ENCODE peak calls at places on chromosomes 1 and 21, in four cellular contexts. I is endodermal cell, W is heart left ventricle, S is breast epithelium. T is an unnamed sample.

GRCh38 chr1:114758251-114758832 is 558 bp upstream of the CSDE1 start:
- DNase-seq in I (no peak), W (no peak), S (no peak), T (no peak)

GRCh38 chr21:42777757-42778344 is 101.5 kb downstream of the WDR4 start:
- DNase-seq in I (no peak), W (no peak), S (no peak), T (no peak)

GRCh38 chr1:106406114-106406513 is 650.4 kb upstream of the PRMT6 start:
- DNase-seq in I (no peak), W (no peak), S (no peak), T (no peak)

GRCh38 chr1:236039736-236040670 is 24.9 kb downstream of the NID1 start:
- DNase-seq in I (no peak), W (no peak), S (no peak), T (no peak)

GRCh38 chr1:43550598-43551246 is 20.0 kb downstream of the PTPRF start:
- DNase-seq in I (no peak), W (no peak), S (no peak), T (no peak)

GRCh38 chr21:42321845-42322244 is 6.6 kb upstream of the TFF3 start:
- DNase-seq in I (peak), W (no peak), S (no peak), T (no peak)

GRCh38 chr1:78069784-78070183 is 24.0 kb downstream of the GIPC2 start:
- DNase-seq in I (no peak), W (no peak), S (no peak), T (no peak)

GRCh38 chr1:217586586-217586985 is 44.3 kb downstream of the GPATCH2 start:
- DNase-seq in I (no peak), W (no peak), S (no peak), T (no peak)

GRCh38 chr1:20972855-20973254 is 185.7 kb upstream of the HP1BP3 start:
- DNase-seq in I (no peak), W (no peak), S (no peak), T (no peak)

GRCh38 chr1:230752407-230752806 is 5.2 kb downstream of the CAPN9 start:
- DNase-seq in I (peak), W (no peak), S (peak), T (no peak)

GRCh38 chr21:46038871-46039397 is 57.4 kb downstream of the COL6A1 start:
- DNase-seq in I (peak), W (peak), S (no peak), T (no peak)

GRCh38 chr1:77382361-77382760 is 100.5 kb downstream of the AK5 start:
- DNase-seq in I (no peak), W (no peak), S (no peak), T (no peak)

GRCh38 chr1:95169544-95169943 is 52.4 kb downstream of the TLCD4 start:
- DNase-seq in I (no peak), W (no peak), S (no peak), T (no peak)

GRCh38 chr1:93525431-93525830 is 77.5 kb downstream of the FNBP1L start:
- DNase-seq in I (no peak), W (no peak), S (no peak), T (no peak)

GRCh38 chr1:63124666-63125191 is 197.6 kb upstream of the FOXD3 start:
- DNase-seq in I (no peak), W (no peak), S (no peak), T (no peak)

GRCh38 chr1:81978945-81979344 is 178.2 kb downstream of the ADGRL2 start:
- DNase-seq in I (no peak), W (no peak), S (no peak), T (no peak)

GRCh38 chr21:14691924-14692323 is 145.8 kb upstream of the SAMSN1 start:
- DNase-seq in I (no peak), W (no peak), S (no peak), T (no peak)

GRCh38 chr1:9038881-9039760 is 12.9 kb upstream of the SLC2A7 start:
- DNase-seq in I (no peak), W (no peak), S (no peak), T (no peak)

GRCh38 chr1:150262388-150263320 is 5.1 kb downstream of the CA14 start:
- DNase-seq in I (no peak), W (no peak), S (no peak), T (no peak)

GRCh38 chr1:67262735-67263134 is 44.9 kb upstream of the IL12RB2 start:
- DNase-seq in I (no peak), W (no peak), S (no peak), T (no peak)

GRCh38 chr21:40707271-40707670 is 139.7 kb downstream of the DSCAM start:
- DNase-seq in I (no peak), W (no peak), S (no peak), T (no peak)

GRCh38 chr1:52669696-52670095 is 28.5 kb downstream of the COA7 start:
- DNase-seq in I (no peak), W (no peak), S (no peak), T (no peak)

GRCh38 chr1:229229721-229230135 is 41.2 kb upstream of the RAB4A start:
- DNase-seq in I (peak), W (peak), S (no peak), T (no peak)

GRCh38 chr1:214670098-214670497 is 67.1 kb downstream of the CENPF start:
- DNase-seq in I (no peak), W (no peak), S (no peak), T (no peak)

GRCh38 chr1:32899586-32900296 is 1.4 kb downstream of the TMEM54 start:
- DNase-seq in I (no peak), W (no peak), S (no peak), T (no peak)

GRCh38 chr1:223724376-223724775 is 12.0 kb downstream of the CAPN2 start:
- DNase-seq in I (no peak), W (no peak), S (no peak), T (no peak)

GRCh38 chr1:19596065-19596718 is 47.9 kb upstream of the NBL1 start:
- DNase-seq in I (no peak), W (peak), S (no peak), T (no peak)

GRCh38 chr1:71577451-71578131 is 496.8 kb upstream of the ZRANB2 start:
- DNase-seq in I (no peak), W (no peak), S (no peak), T (no peak)

GRCh38 chr1:77832889-77833288 is 53.4 kb downstream of the MIGA1 start:
- DNase-seq in I (no peak), W (no peak), S (no peak), T (no peak)

GRCh38 chr1:237473896-237474295 is 416.8 kb downstream of the ZP4 start:
- DNase-seq in I (no peak), W (no peak), S (no peak), T (no peak)

GRCh38 chr1:1020415-1021009 is 592 bp downstream of the AGRN start:
- DNase-seq in I (peak), W (no peak), S (no peak), T (no peak)

GRCh38 chr1:181113061-181113695 is 24.7 kb downstream of the IER5 start:
- DNase-seq in I (peak), W (no peak), S (no peak), T (no peak)

GRCh38 chr1:59707216-59707615 is 107.5 kb upstream of the HOOK1 start:
- DNase-seq in I (no peak), W (peak), S (no peak), T (no peak)
- H3K27ac ChIP-seq in I (no peak), W (peak), S (peak), T (peak)

GRCh38 chr1:198833706-198834497 is 195.1 kb downstream of the PTPRC start:
- DNase-seq in I (no peak), W (no peak), S (no peak), T (no peak)
- H3K27ac ChIP-seq in I (no peak), W (no peak), S (no peak), T (no peak)

GRCh38 chr21:28746166-28746565 is 246.5 kb downstream of the LTN1 start:
- DNase-seq in I (no peak), W (no peak), S (no peak), T (no peak)

GRCh38 chr21:28747464-28747863 is 245.2 kb downstream of the LTN1 start:
- DNase-seq in I (no peak), W (no peak), S (no peak), T (no peak)

GRCh38 chr21:28742527-28742926 is 250.2 kb downstream of the LTN1 start:
- DNase-seq in I (no peak), W (no peak), S (no peak), T (no peak)

GRCh38 chr21:28743723-28744122 is 249.0 kb downstream of the LTN1 start:
- DNase-seq in I (no peak), W (no peak), S (no peak), T (no peak)

DNA sequence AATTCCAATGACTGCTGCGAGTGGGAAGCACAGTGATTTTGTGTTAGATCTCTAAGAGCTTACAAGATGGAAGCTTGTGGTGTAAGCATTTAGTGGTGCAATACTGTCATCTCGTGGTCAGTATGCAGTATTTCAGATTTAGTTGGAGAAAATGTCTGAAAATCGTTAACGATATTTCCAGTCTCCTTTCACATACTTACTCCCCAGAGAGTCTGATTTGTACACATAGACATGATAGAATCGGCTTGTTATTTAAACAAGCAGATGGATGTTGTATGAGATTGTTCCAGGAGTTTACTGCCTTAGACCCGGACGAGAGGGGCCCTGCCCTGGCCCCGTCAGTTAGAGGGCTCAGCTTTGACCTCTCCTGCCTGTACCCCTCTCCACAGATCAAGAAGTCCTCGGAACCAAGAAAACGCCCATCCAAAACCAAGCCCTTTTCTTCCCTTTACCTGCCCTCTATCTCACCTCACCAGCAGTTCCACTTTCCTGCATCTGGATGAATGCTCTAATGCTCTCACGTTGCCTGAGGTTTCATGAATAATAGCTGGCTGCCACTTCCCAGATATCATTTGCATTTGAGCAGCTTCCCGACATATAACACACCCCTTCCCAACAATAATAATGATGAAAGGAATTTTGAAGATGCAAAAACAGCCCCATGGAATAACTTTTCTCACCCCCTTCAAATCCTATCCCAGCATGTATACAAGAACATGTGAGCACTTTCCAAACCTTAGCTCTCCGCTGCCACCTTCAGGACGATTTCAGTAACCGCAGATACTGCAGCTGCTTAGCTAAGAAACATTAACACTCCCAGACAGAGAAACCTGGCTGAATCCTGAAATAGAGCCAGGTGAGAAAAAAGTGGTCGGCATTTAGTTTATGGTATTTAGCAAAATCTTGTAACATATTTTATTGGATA is 247.3 kb downstream of the LTN1 start:
- DNase-seq in I (peak), W (peak), S (peak), T (no peak)
- H3K27ac ChIP-seq in I (no peak), W (peak), S (peak), T (peak)

DNA sequence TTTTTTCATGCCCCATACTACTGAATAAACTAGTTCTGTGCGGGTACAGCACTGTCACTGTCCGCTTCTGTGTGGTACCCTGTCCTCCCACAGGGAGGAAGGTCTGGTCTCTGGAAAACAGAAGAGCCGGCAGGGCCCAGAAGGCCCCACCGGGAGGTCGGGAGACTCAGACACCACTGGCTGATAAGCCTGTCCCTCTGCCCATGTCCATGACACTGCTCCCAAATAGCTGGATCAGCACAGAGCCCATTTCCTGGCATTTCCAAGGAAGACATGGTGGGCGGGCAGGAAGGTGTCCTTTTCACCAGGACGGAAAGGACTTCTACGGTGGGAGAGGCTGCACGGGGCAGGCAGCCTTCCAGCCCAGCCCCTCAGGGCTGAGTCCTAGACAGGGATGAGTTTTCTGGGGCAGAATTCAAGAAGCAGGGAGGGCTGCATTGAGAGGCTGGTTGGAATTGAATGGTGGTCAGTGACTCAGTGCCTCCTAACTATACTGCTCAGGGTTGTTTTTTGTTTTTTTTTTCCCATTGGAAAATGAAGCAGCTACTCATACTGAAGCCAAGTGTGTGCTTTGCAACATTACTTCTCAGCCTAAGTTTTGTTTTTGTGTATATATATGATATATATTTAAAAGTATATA is 7.1 kb downstream of the PSRC1 start:
- DNase-seq in I (no peak), W (no peak), S (no peak), T (no peak)
- H3K27ac ChIP-seq in I (peak), W (no peak), S (peak), T (peak)

GRCh38 chr1:25800538-25801377 is 765 bp downstream of the SELENON start:
- DNase-seq in I (peak), W (peak), S (no peak), T (no peak)
- H3K27ac ChIP-seq in I (no peak), W (peak), S (peak), T (peak)

GRCh38 chr1:246587606-246588005 is 21.4 kb downstream of the CNST start:
- DNase-seq in I (no peak), W (no peak), S (no peak), T (no peak)
- H3K27ac ChIP-seq in I (no peak), W (peak), S (peak), T (peak)